ENCODE peak calls at places on chromosomes 3 and 15, in seven cellular contexts. One of them, this sample, is unnamed.

GRCh38 chr3:143171656-143172055 is 52.1 kb downstream of the CHST2 start:
- DNase-seq in B cell: no peak
- DNase-seq in mesothelial cell of epicardium: no peak
- DNase-seq in lower leg skin: no peak
- DNase-seq in endothelial cell of umbilical vein: no peak
- DNase-seq in progenitor cell of endocrine pancreas: no peak
- DNase-seq in cardiac fibroblast: peak; percentile 57
- DNase-seq in this sample: no peak

GRCh38 chr3:21528291-21528690 is 222.7 kb downstream of the ZNF385D start:
- DNase-seq in B cell: no peak
- DNase-seq in mesothelial cell of epicardium: no peak
- DNase-seq in lower leg skin: no peak
- DNase-seq in endothelial cell of umbilical vein: no peak
- DNase-seq in progenitor cell of endocrine pancreas: no peak
- DNase-seq in cardiac fibroblast: no peak
- DNase-seq in this sample: no peak

GRCh38 chr15:65476942-65477341 is 40.5 kb downstream of the DPP8 start:
- DNase-seq in B cell: no peak
- DNase-seq in mesothelial cell of epicardium: no peak
- DNase-seq in lower leg skin: no peak
- DNase-seq in endothelial cell of umbilical vein: no peak
- DNase-seq in progenitor cell of endocrine pancreas: no peak
- DNase-seq in cardiac fibroblast: peak; percentile 79
- DNase-seq in this sample: no peak

GRCh38 chr15:60626051-60626450 is 147.1 kb upstream of the ICE2 start:
- DNase-seq in B cell: no peak
- DNase-seq in mesothelial cell of epicardium: no peak
- DNase-seq in lower leg skin: no peak
- DNase-seq in endothelial cell of umbilical vein: no peak
- DNase-seq in progenitor cell of endocrine pancreas: no peak
- DNase-seq in cardiac fibroblast: no peak
- DNase-seq in this sample: no peak

GRCh38 chr15:66747866-66748265 is 45.8 kb downstream of the SMAD6 start:
- DNase-seq in B cell: no peak
- DNase-seq in mesothelial cell of epicardium: no peak
- DNase-seq in lower leg skin: no peak
- DNase-seq in endothelial cell of umbilical vein: no peak
- DNase-seq in progenitor cell of endocrine pancreas: no peak
- DNase-seq in cardiac fibroblast: no peak
- DNase-seq in this sample: no peak

GRCh38 chr3:126555795-126556636 is 2.7 kb downstream of the C3orf22 start:
- DNase-seq in B cell: no peak
- DNase-seq in mesothelial cell of epicardium: peak; percentile 24
- DNase-seq in lower leg skin: peak; percentile 5
- DNase-seq in endothelial cell of umbilical vein: no peak
- DNase-seq in progenitor cell of endocrine pancreas: peak; percentile 6
- DNase-seq in cardiac fibroblast: no peak
- DNase-seq in this sample: no peak

GRCh38 chr15:66851226-66852063 is 149.4 kb downstream of the SMAD6 start:
- DNase-seq in B cell: peak; percentile 76
- DNase-seq in mesothelial cell of epicardium: peak; percentile 94
- DNase-seq in lower leg skin: peak; percentile 77
- DNase-seq in endothelial cell of umbilical vein: peak; percentile 78
- DNase-seq in progenitor cell of endocrine pancreas: peak; percentile 78
- DNase-seq in cardiac fibroblast: peak; percentile 89
- DNase-seq in this sample: peak; percentile 91

GRCh38 chr3:1892459-1892858 is 206.2 kb upstream of the CNTN4 start:
- DNase-seq in B cell: no peak
- DNase-seq in mesothelial cell of epicardium: no peak
- DNase-seq in lower leg skin: no peak
- DNase-seq in endothelial cell of umbilical vein: no peak
- DNase-seq in progenitor cell of endocrine pancreas: no peak
- DNase-seq in cardiac fibroblast: no peak
- DNase-seq in this sample: no peak

GRCh38 chr3:13207975-13208705 is 134.9 kb upstream of the IQSEC1 start:
- DNase-seq in B cell: no peak
- DNase-seq in mesothelial cell of epicardium: no peak
- DNase-seq in lower leg skin: no peak
- DNase-seq in endothelial cell of umbilical vein: no peak
- DNase-seq in progenitor cell of endocrine pancreas: no peak
- DNase-seq in cardiac fibroblast: no peak
- DNase-seq in this sample: no peak

DNA sequence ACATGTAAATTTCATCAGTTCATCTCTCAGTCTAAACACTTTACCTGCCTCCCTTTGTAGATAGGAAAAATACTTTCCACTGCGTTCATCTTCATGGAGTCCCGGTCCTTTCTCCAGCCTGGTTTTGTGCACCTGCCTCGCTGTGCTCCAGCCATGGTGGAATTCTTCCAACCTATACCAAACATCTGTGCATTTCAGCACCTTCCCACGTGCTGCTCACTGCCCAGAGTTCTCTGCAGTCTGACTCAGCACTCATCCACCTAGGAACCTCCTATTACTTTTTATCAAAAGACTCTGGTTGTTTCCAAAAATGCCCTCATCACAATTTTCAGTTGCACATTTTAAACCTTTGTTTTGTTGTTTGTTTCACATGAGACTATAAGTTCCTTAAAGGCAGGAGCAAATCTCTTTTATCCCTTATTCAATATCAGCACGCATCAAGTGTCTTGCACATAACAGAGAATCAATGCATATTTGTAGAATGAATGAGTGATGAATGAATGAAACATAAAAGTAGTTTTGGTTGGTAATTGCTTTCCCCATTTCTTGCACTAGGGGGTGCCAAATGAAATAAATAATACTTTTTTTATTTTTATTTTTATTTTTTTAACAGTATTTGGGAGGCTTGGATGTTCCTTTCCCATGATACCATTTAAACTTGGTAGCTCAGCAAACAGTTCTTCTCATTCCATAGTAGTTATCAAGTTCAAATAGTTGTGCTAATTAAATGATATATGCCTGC is 30.2 kb upstream of the ADAMTS9 start:
- DNase-seq in B cell: no peak
- DNase-seq in mesothelial cell of epicardium: no peak
- DNase-seq in lower leg skin: no peak
- DNase-seq in endothelial cell of umbilical vein: peak; percentile 32
- DNase-seq in progenitor cell of endocrine pancreas: no peak
- DNase-seq in cardiac fibroblast: peak; percentile 12
- DNase-seq in this sample: no peak
- TF ChIP-seq CTCF in B cell: no peak
- TF ChIP-seq CTCF in mesothelial cell of epicardium: peak; percentile 73
- TF ChIP-seq CTCF in lower leg skin: no peak
- TF ChIP-seq CTCF in endothelial cell of umbilical vein: peak; percentile 22
- TF ChIP-seq CTCF in progenitor cell of endocrine pancreas: peak; percentile 66
- TF ChIP-seq CTCF in cardiac fibroblast: peak; percentile 39
- TF ChIP-seq CTCF in this sample: no peak

GRCh38 chr15:98805434-98806274 is 157.3 kb downstream of the IGF1R start:
- DNase-seq in B cell: no peak
- DNase-seq in mesothelial cell of epicardium: no peak
- DNase-seq in lower leg skin: no peak
- DNase-seq in endothelial cell of umbilical vein: no peak
- DNase-seq in progenitor cell of endocrine pancreas: no peak
- DNase-seq in cardiac fibroblast: no peak
- DNase-seq in this sample: no peak
- TF ChIP-seq CTCF in B cell: no peak
- TF ChIP-seq CTCF in mesothelial cell of epicardium: peak; percentile 41
- TF ChIP-seq CTCF in lower leg skin: no peak
- TF ChIP-seq CTCF in endothelial cell of umbilical vein: no peak
- TF ChIP-seq CTCF in progenitor cell of endocrine pancreas: peak; percentile 47
- TF ChIP-seq CTCF in cardiac fibroblast: peak; percentile 15
- TF ChIP-seq CTCF in this sample: no peak

GRCh38 chr3:122795674-122795969 is 753 bp downstream of the SLC49A4 start:
- DNase-seq in B cell: no peak
- DNase-seq in mesothelial cell of epicardium: no peak
- DNase-seq in lower leg skin: no peak
- DNase-seq in endothelial cell of umbilical vein: no peak
- DNase-seq in progenitor cell of endocrine pancreas: no peak
- DNase-seq in cardiac fibroblast: peak; percentile 3
- DNase-seq in this sample: no peak

GRCh38 chr3:122793568-122794416 is at the start of gene HSPBAP1:
- DNase-seq in B cell: peak; percentile 96
- DNase-seq in mesothelial cell of epicardium: peak; percentile 82
- DNase-seq in lower leg skin: peak; percentile 96
- DNase-seq in endothelial cell of umbilical vein: peak; percentile 96
- DNase-seq in progenitor cell of endocrine pancreas: peak; percentile 84
- DNase-seq in cardiac fibroblast: peak; percentile 93
- DNase-seq in this sample: peak; percentile 93

GRCh38 chr3:122797291-122797690 is 2.4 kb downstream of the SLC49A4 start:
- DNase-seq in B cell: no peak
- DNase-seq in mesothelial cell of epicardium: no peak
- DNase-seq in lower leg skin: no peak
- DNase-seq in endothelial cell of umbilical vein: no peak
- DNase-seq in progenitor cell of endocrine pancreas: no peak
- DNase-seq in cardiac fibroblast: no peak
- DNase-seq in this sample: no peak

GRCh38 chr3:122794483-122794778 is 438 bp upstream of the SLC49A4 start:
- DNase-seq in B cell: no peak
- DNase-seq in mesothelial cell of epicardium: no peak
- DNase-seq in lower leg skin: no peak
- DNase-seq in endothelial cell of umbilical vein: no peak
- DNase-seq in progenitor cell of endocrine pancreas: no peak
- DNase-seq in cardiac fibroblast: no peak
- DNase-seq in this sample: no peak

GRCh38 chr3:122794779-122795673 is at the start of gene SLC49A4:
- DNase-seq in B cell: peak; percentile 84
- DNase-seq in mesothelial cell of epicardium: peak; percentile 82
- DNase-seq in lower leg skin: peak; percentile 54
- DNase-seq in endothelial cell of umbilical vein: peak; percentile 91
- DNase-seq in progenitor cell of endocrine pancreas: peak; percentile 85
- DNase-seq in cardiac fibroblast: peak; percentile 79
- DNase-seq in this sample: peak; percentile 96
- TF ChIP-seq CTCF in B cell: no peak
- TF ChIP-seq CTCF in mesothelial cell of epicardium: no peak
- TF ChIP-seq CTCF in lower leg skin: no peak
- TF ChIP-seq CTCF in endothelial cell of umbilical vein: no peak
- TF ChIP-seq CTCF in progenitor cell of endocrine pancreas: peak; percentile 9
- TF ChIP-seq CTCF in cardiac fibroblast: no peak
- TF ChIP-seq CTCF in this sample: no peak

GRCh38 chr3:187295635-187296034 is 4.1 kb upstream of the MASP1 start:
- DNase-seq in B cell: no peak
- DNase-seq in mesothelial cell of epicardium: no peak
- DNase-seq in lower leg skin: no peak
- DNase-seq in endothelial cell of umbilical vein: no peak
- DNase-seq in progenitor cell of endocrine pancreas: no peak
- DNase-seq in cardiac fibroblast: no peak
- DNase-seq in this sample: no peak
- TF ChIP-seq CTCF in B cell: no peak
- TF ChIP-seq CTCF in mesothelial cell of epicardium: no peak
- TF ChIP-seq CTCF in lower leg skin: no peak
- TF ChIP-seq CTCF in endothelial cell of umbilical vein: no peak
- TF ChIP-seq CTCF in progenitor cell of endocrine pancreas: no peak
- TF ChIP-seq CTCF in cardiac fibroblast: peak; percentile 37
- TF ChIP-seq CTCF in this sample: no peak

GRCh38 chr15:78069052-78069414 is 8.5 kb downstream of the TBC1D2B start:
- DNase-seq in B cell: no peak
- DNase-seq in mesothelial cell of epicardium: no peak
- DNase-seq in lower leg skin: no peak
- DNase-seq in endothelial cell of umbilical vein: peak; percentile 72
- DNase-seq in progenitor cell of endocrine pancreas: no peak
- DNase-seq in cardiac fibroblast: no peak
- DNase-seq in this sample: no peak
- TF ChIP-seq CTCF in B cell: no peak
- TF ChIP-seq CTCF in mesothelial cell of epicardium: no peak
- TF ChIP-seq CTCF in lower leg skin: no peak
- TF ChIP-seq CTCF in endothelial cell of umbilical vein: no peak
- TF ChIP-seq CTCF in progenitor cell of endocrine pancreas: no peak
- TF ChIP-seq CTCF in cardiac fibroblast: no peak
- TF ChIP-seq CTCF in this sample: peak; percentile 10

GRCh38 chr3:129722527-129722926 is 116.1 kb upstream of the PLXND1 start:
- DNase-seq in B cell: no peak
- DNase-seq in mesothelial cell of epicardium: no peak
- DNase-seq in lower leg skin: no peak
- DNase-seq in endothelial cell of umbilical vein: no peak
- DNase-seq in progenitor cell of endocrine pancreas: no peak
- DNase-seq in cardiac fibroblast: no peak
- DNase-seq in this sample: no peak
- TF ChIP-seq CTCF in B cell: no peak
- TF ChIP-seq CTCF in mesothelial cell of epicardium: no peak
- TF ChIP-seq CTCF in lower leg skin: no peak
- TF ChIP-seq CTCF in endothelial cell of umbilical vein: no peak
- TF ChIP-seq CTCF in progenitor cell of endocrine pancreas: no peak
- TF ChIP-seq CTCF in cardiac fibroblast: no peak
- TF ChIP-seq CTCF in this sample: no peak